ENCODE peak calls at places on chromosomes 4 and X, in six cellular contexts. A is SK-N-MC, P is germinal center, Z is AML-193, X is posterior vena cava, G is aorta. S is an unnamed sample.

GRCh38 chr4:75512336-75513211 is 1.6 kb downstream of the RCHY1 start:
- DNase-seq in A (no peak), P (no peak), Z (peak), X (no peak), G (no peak), S (no peak)

GRCh38 chr4:7165874-7166201 is 26.5 kb upstream of the SORCS2 start:
- DNase-seq in A (no peak), P (no peak), Z (no peak), X (peak), G (peak), S (peak)

GRCh38 chr4:76377922-76378321 is 43.0 kb downstream of the CCDC158 start:
- DNase-seq in A (no peak), P (peak), Z (peak), X (no peak), G (no peak), S (peak)

GRCh38 chr4:152713951-152714705 is 34.3 kb upstream of the TMEM154 start:
- DNase-seq in A (no peak), P (no peak), Z (no peak), X (no peak), G (no peak), S (no peak)

GRCh38 chr4:3442460-3442958 is 741 bp downstream of the HGFAC start:
- DNase-seq in A (no peak), P (no peak), Z (no peak), X (no peak), G (no peak), S (no peak)

GRCh38 chr4:8182858-8183725 is 16.0 kb upstream of the SH3TC1 start:
- DNase-seq in A (no peak), P (no peak), Z (no peak), X (peak), G (peak), S (peak)

GRCh38 chr4:176883108-176883550 is 90.4 kb upstream of the VEGFC start:
- DNase-seq in A (no peak), P (no peak), Z (no peak), X (no peak), G (no peak), S (no peak)

GRCh38 chrX:8349816-8350544 is 114.7 kb upstream of the VCX3B start:
- DNase-seq in A (no peak), P (no peak), Z (no peak), X (no peak), G (no peak), S (no peak)

GRCh38 chrX:120660638-120661037 is 30.8 kb upstream of the C1GALT1C1 start:
- DNase-seq in A (no peak), P (no peak), Z (no peak), X (no peak), G (no peak), S (no peak)

GRCh38 chr4:86661006-86661405 is 66.9 kb downstream of the PTPN13 start:
- DNase-seq in A (no peak), P (no peak), Z (no peak), X (no peak), G (no peak), S (no peak)

GRCh38 chrX:38438321-38438720 is 85.9 kb downstream of the OTC start:
- DNase-seq in A (no peak), P (no peak), Z (no peak), X (no peak), G (no peak), S (no peak)

GRCh38 chr4:1261107-1261928 is 12.4 kb upstream of the CTBP1 start:
- DNase-seq in A (no peak), P (no peak), Z (no peak), X (no peak), G (no peak), S (no peak)

GRCh38 chrX:47958943-47959342 is 44.8 kb downstream of the ZNF182 start:
- DNase-seq in A (no peak), P (peak), Z (peak), X (no peak), G (no peak), S (no peak)

GRCh38 chr4:36374836-36375511 is 93.6 kb downstream of the DTHD1 start:
- DNase-seq in A (no peak), P (no peak), Z (no peak), X (peak), G (peak), S (no peak)

GRCh38 chr4:15990570-15991285 is 27.8 kb upstream of the FGFBP2 start:
- DNase-seq in A (no peak), P (no peak), Z (no peak), X (no peak), G (no peak), S (no peak)

GRCh38 chr4:113113151-113113550 is 63.7 kb downstream of the ANK2 start:
- DNase-seq in A (no peak), P (no peak), Z (no peak), X (no peak), G (no peak), S (no peak)

S was measured in Peyer's patch.